ENCODE peak calls at places on chromosomes 11 and 22, in ten cellular contexts. G is right atrium auricular region, K is HCT116, D is OCI-LY7, I is uterus, A is astrocyte of the cerebellum, W is AG04450, H is Panc1, J is GM12865, U is psoas muscle. X is an unnamed sample.

GRCh38 chr11:6855971-6856542 is 6.8 kb upstream of the OR10A2 start:
- DNase-seq in U (no peak), H (no peak), W (no peak), J (no peak), G (no peak), A (no peak), K (no peak), D (no peak), I (no peak), X (no peak)

GRCh38 chr11:7072401-7073028 is 16.3 kb upstream of the RBMXL2 start:
- DNase-seq in A (no peak), D (no peak), U (no peak), J (no peak), W (no peak), H (no peak), I (no peak), K (no peak), G (no peak), X (no peak)

GRCh38 chr11:11731311-11732083 is 109.7 kb upstream of the GALNT18 start:
- DNase-seq in U (no peak), I (no peak), A (no peak), D (no peak), K (peak), W (peak), H (no peak), G (no peak), J (no peak), X (no peak)

GRCh38 chr22:18929459-18929858 is 6.6 kb downstream of the PRODH start:
- DNase-seq in W (no peak), D (no peak), K (no peak), H (no peak), U (peak), J (no peak), G (peak), I (no peak), A (no peak), X (no peak)

GRCh38 chr11:62048101-62048500 is 75.7 kb upstream of the INCENP start:
- DNase-seq in W (no peak), G (no peak), D (no peak), K (no peak), J (no peak), U (no peak), A (no peak), H (no peak), I (no peak), X (no peak)

GRCh38 chr11:13235895-13236294 is 41.7 kb upstream of the BMAL1 start:
- DNase-seq in H (no peak), K (no peak), A (no peak), J (no peak), W (no peak), I (no peak), D (no peak), U (no peak), G (no peak), X (no peak)

GRCh38 chr11:112156594-112157273 is 7.2 kb downstream of the IL18 start:
- DNase-seq in I (no peak), D (no peak), G (no peak), U (no peak), A (no peak), H (no peak), W (no peak), K (no peak), J (no peak), X (no peak)

GRCh38 chr11:15525582-15525981 is 410.9 kb downstream of the INSC start:
- DNase-seq in G (no peak), D (no peak), A (no peak), H (no peak), K (no peak), J (no peak), I (no peak), U (no peak), W (no peak), X (no peak)

GRCh38 chr11:84780689-84781293 is 846.4 kb downstream of the DLG2 start:
- DNase-seq in J (peak), I (no peak), H (peak), D (peak), U (no peak), W (no peak), K (peak), A (peak), G (no peak), X (no peak)

GRCh38 chr22:38298312-38299000 is 18.8 kb downstream of the CSNK1E start:
- DNase-seq in D (peak), J (peak), U (no peak), G (no peak), I (no peak), K (peak), W (no peak), H (no peak), A (peak), X (no peak)

GRCh38 chr22:48667289-48667688 is 1160.4 kb downstream of the BRD1 start:
- DNase-seq in U (no peak), D (no peak), W (no peak), J (no peak), G (no peak), K (no peak), I (no peak), A (no peak), H (no peak), X (no peak)

GRCh38 chr22:42114721-42115120 is 15.9 kb downstream of the CYP2D6 start:
- DNase-seq in G (no peak), J (peak), K (peak), H (no peak), D (peak), I (no peak), A (no peak), W (no peak), U (no peak), X (no peak)

GRCh38 chr22:17121235-17122195 is at the start of gene TMEM121B:
- DNase-seq in I (peak), G (peak), H (no peak), U (peak), D (no peak), A (peak), W (no peak), J (no peak), K (no peak), X (no peak)

GRCh38 chr11:12749442-12749841 is 75.2 kb downstream of the TEAD1 start:
- DNase-seq in D (no peak), U (no peak), I (no peak), A (no peak), K (no peak), G (no peak), H (no peak), J (no peak), W (no peak), X (no peak)

GRCh38 chr11:87081358-87081757 is 43.6 kb downstream of the TMEM135 start:
- DNase-seq in A (no peak), G (no peak), D (no peak), H (no peak), J (peak), W (no peak), U (no peak), I (no peak), K (no peak), X (no peak)

GRCh38 chr22:44648821-44649566 is 53.0 kb upstream of the PRR5 start:
- DNase-seq in U (peak), A (no peak), H (no peak), G (no peak), K (no peak), D (no peak), J (no peak), I (no peak), W (peak), X (peak)

GRCh38 chr11:67640021-67640757 is 626 bp upstream of the TBX10 start:
- DNase-seq in G (no peak), H (no peak), U (peak), D (peak), I (no peak), A (no peak), J (peak), W (no peak), K (peak), X (peak)

GRCh38 chr11:95795627-95796308 is 5.5 kb downstream of the CEP57 start:
- DNase-seq in A (no peak), D (no peak), I (no peak), H (no peak), W (no peak), K (no peak), J (no peak), U (no peak), G (no peak), X (no peak)

GRCh38 chr11:122146475-122146874 is 30.5 kb upstream of the BLID start:
- DNase-seq in K (peak), I (no peak), A (no peak), D (no peak), H (no peak), J (no peak), U (no peak), W (no peak), G (no peak), X (no peak)

GRCh38 chr11:1218788-1219445 is 3.9 kb upstream of the MUC5B start:
- DNase-seq in A (no peak), W (no peak), I (no peak), U (peak), H (no peak), K (no peak), D (no peak), J (no peak), G (no peak), X (no peak)

GRCh38 chr11:107157809-107158187 is 139.5 kb upstream of the GUCY1A2 start:
- DNase-seq in I (no peak), J (no peak), A (peak), W (no peak), D (no peak), K (no peak), U (no peak), H (no peak), G (no peak), X (no peak)

GRCh38 chr11:57461841-57462489 is 1.6 kb downstream of the RTN4RL2 start:
- DNase-seq in K (no peak), I (no peak), U (no peak), W (no peak), H (no peak), D (no peak), A (no peak), G (no peak), J (no peak), X (no peak)

GRCh38 chr22:49662681-49663080 is 165.0 kb downstream of the BRD1 start:
- DNase-seq in D (no peak), W (no peak), I (no peak), U (no peak), A (no peak), K (no peak), G (no peak), H (no peak), J (no peak), X (no peak)

GRCh38 chr11:93467054-93467453 is 76.1 kb downstream of the SMCO4 start:
- DNase-seq in U (no peak), H (no peak), I (no peak), K (no peak), D (no peak), W (no peak), G (no peak), J (no peak), A (no peak), X (no peak)

GRCh38 chr22:28985581-28986290 is 75.9 kb downstream of the C22orf31 start:
- DNase-seq in U (no peak), W (no peak), A (no peak), K (no peak), H (no peak), G (no peak), J (no peak), I (no peak), D (no peak), X (no peak)

GRCh38 chr11:73175551-73176144 is 33.5 kb upstream of the FCHSD2 start:
- DNase-seq in H (no peak), D (no peak), J (no peak), U (no peak), A (no peak), K (no peak), G (no peak), I (no peak), W (no peak), X (no peak)

GRCh38 chr11:120180571-120181445 is 30.0 kb upstream of the OAF start:
- DNase-seq in W (no peak), A (no peak), D (no peak), G (peak), K (no peak), I (peak), J (no peak), U (no peak), H (no peak), X (no peak)

GRCh38 chr22:38707346-38707745 is 1.6 kb downstream of the GTPBP1 start:
- DNase-seq in K (no peak), G (no peak), I (no peak), A (no peak), W (no peak), D (no peak), H (peak), U (no peak), J (peak), X (no peak)

GRCh38 chr11:44842219-44842618 is 108.5 kb downstream of the TP53I11 start:
- DNase-seq in U (no peak), G (no peak), H (no peak), K (no peak), A (peak), I (no peak), D (no peak), J (no peak), W (peak), X (no peak)

GRCh38 chr11:105489431-105489830 is 120.4 kb upstream of the GRIA4 start:
- DNase-seq in H (no peak), D (no peak), W (no peak), J (no peak), G (no peak), U (no peak), K (no peak), I (no peak), A (peak), X (no peak)

GRCh38 chr11:9251306-9251705 is 13.8 kb downstream of the DENND5A start:
- DNase-seq in I (no peak), G (no peak), A (no peak), U (no peak), W (no peak), J (peak), H (no peak), D (no peak), K (no peak), X (no peak)

GRCh38 chr11:88603499-88603898 is 266.0 kb upstream of the CTSC start:
- DNase-seq in J (no peak), I (no peak), H (no peak), W (no peak), K (no peak), U (no peak), A (peak), G (no peak), D (no peak), X (no peak)

GRCh38 chr22:39252461-39253391 is 7.9 kb upstream of the PDGFB start:
- DNase-seq in W (no peak), J (no peak), H (no peak), G (no peak), K (no peak), D (no peak), A (no peak), U (no peak), I (no peak), X (no peak)

GRCh38 chr11:45617886-45618601 is 47.4 kb downstream of the CHST1 start:
- DNase-seq in G (no peak), K (no peak), D (no peak), J (no peak), I (no peak), H (no peak), W (no peak), A (no peak), U (no peak), X (no peak)

GRCh38 chr11:82732734-82733443 is 775 bp downstream of the FAM181B start:
- DNase-seq in A (no peak), H (no peak), W (no peak), K (no peak), I (peak), D (no peak), G (no peak), U (no peak), J (no peak), X (peak)

GRCh38 chr11:68399916-68400315 is 60.6 kb upstream of the PPP6R3 start:
- DNase-seq in A (no peak), J (no peak), D (no peak), H (no peak), U (no peak), G (no peak), K (no peak), W (no peak), I (no peak), X (no peak)

GRCh38 chr11:15836801-15837200 is 519.5 kb downstream of the SOX6 start:
- DNase-seq in D (no peak), A (no peak), G (no peak), K (no peak), U (no peak), W (no peak), I (no peak), H (no peak), J (no peak), X (no peak)

GRCh38 chr11:8384199-8384821 is 120.6 kb upstream of the LMO1 start:
- DNase-seq in J (peak), I (peak), G (no peak), A (no peak), U (peak), K (no peak), H (no peak), D (no peak), W (no peak), X (peak)

DNA sequence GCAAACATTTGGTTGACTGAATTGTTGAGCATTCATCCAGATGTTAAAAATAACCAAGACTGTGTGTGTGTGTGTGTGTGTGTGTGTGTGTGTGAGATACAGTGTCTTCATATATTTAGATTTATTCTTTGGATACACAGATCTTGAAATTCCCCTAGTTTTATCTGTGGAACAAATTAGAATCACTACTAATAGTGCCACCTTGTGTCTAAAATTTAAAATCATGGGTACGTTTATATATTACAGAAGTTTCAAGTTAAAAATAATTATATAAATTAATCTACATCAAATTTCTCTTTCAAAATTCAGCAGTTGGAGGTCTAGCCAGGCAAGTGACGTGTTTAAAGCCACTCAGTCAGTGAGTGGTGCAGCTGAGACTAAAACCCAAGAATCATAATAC is 1566.2 kb upstream of the TENM4 start:
- DNase-seq in G (no peak), U (no peak), H (no peak), I (no peak), J (no peak), K (no peak), A (peak), D (no peak), W (no peak), X (no peak)
- TF ChIP-seq CTCF in G (peak), U (no peak), H (peak), I (no peak), J (no peak), K (no peak), A (no peak), D (peak), W (peak), X (no peak)

DNA sequence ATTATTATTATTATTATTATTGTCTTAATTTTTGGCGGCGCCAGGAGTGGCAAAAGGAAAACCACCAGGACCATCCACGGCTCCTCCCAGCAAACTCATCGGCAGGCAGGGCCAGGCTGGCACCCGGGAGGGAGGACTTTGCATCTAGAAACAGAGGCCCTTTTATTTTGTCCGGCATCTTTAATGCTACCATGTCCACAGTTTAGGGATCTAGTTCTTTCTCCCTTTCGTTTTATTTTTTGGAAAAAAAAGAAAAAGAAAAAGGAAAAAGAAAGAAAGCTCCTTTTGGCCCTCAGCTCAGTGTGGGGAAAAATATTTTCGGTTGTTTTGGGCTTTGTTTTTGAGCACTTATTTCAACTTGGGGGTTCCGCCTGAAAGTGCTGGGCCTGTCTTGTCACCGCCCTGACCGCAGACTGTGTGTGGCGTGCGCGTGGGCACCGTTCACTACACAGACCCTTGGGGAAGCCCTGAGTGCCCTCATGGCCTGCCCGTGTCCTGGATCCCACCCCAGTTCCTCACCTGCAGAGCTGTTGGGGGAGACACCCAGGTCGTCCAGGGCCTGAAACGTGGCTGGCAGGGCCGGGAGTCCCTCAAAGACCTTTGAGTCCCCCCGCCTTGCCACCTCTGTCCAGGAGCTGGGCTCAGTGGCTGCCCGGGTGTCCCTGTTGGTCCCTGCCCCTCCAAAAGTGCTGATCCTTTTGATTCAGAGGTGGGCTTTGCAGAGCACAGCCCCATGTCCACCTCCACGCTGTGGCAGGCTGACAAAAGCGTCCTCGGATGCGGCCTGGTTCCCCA is 69.1 kb upstream of the PPARA start:
- DNase-seq in I (peak), U (peak), D (no peak), J (no peak), G (no peak), H (no peak), W (no peak), A (no peak), K (no peak), X (peak)
- H3K4me3 ChIP-seq in I (peak), U (peak), D (no peak), J (no peak), G (peak), H (peak), W (peak), A (peak), K (peak), X (peak)

DNA sequence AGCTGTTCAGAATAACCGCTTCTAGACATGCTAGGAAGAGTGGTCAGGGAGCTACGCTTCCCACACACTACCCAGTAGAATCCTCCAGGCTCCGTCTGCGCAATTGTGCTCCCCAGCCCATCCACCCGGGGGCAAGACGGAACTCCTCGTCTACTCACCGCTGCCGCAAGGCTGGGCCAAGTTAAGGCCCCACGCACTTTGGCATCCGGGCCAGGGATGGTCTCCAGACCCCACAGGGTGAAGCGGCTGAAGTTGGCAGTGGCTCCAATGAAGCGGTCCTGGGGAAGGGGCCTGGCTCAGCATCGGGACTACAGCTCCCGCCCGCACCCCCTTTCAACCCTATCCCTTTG is 736 bp downstream of the RNASEH2C start:
- DNase-seq in D (peak), G (no peak), J (peak), I (peak), A (no peak), H (no peak), W (no peak), K (no peak), U (peak), X (no peak)
- TF ChIP-seq CTCF in D (no peak), G (no peak), J (no peak), I (no peak), A (no peak), H (no peak), W (no peak), K (no peak), U (no peak), X (no peak)

GRCh38 chr11:117816846-117817212 is 7.7 kb downstream of the FXYD2 start:
- DNase-seq in A (no peak), K (no peak), W (no peak), I (no peak), J (peak), D (no peak), U (no peak), H (no peak), G (no peak), X (peak)
- H3K4me3 ChIP-seq in A (no peak), K (no peak), W (no peak), I (no peak), J (peak), D (no peak), U (no peak), H (no peak), G (peak), X (no peak)

GRCh38 chr11:113281052-113281725 is 33.2 kb upstream of the TTC12 start:
- DNase-seq in D (no peak), A (no peak), G (peak), K (no peak), U (no peak), J (no peak), H (no peak), I (no peak), W (no peak), X (no peak)

GRCh38 chr11:113278481-113278880 is 35.9 kb upstream of the TTC12 start:
- DNase-seq in G (peak), H (no peak), I (no peak), J (no peak), D (no peak), A (no peak), U (no peak), W (no peak), K (no peak), X (no peak)

GRCh38 chr11:113275602-113276001 is 38.8 kb upstream of the TTC12 start:
- DNase-seq in A (no peak), I (no peak), G (no peak), U (no peak), J (no peak), D (no peak), K (no peak), H (no peak), W (no peak), X (no peak)

GRCh38 chr11:113279591-113279990 is 34.8 kb upstream of the TTC12 start:
- DNase-seq in K (no peak), H (no peak), G (no peak), U (no peak), A (no peak), D (no peak), I (no peak), J (no peak), W (no peak), X (no peak)

GRCh38 chr11:113278925-113279324 is 35.5 kb upstream of the TTC12 start:
- DNase-seq in I (no peak), G (no peak), K (no peak), D (no peak), H (no peak), J (no peak), W (no peak), U (no peak), A (no peak), X (no peak)
- TF ChIP-seq CTCF in I (peak), G (peak), K (no peak), D (no peak), H (no peak), J (no peak), W (no peak), U (no peak), A (no peak), X (no peak)